ENCODE peak calls at places on chromosomes 7 and 10, in ten cellular contexts. L is HCT116, C is transverse colon, F is heart left ventricle, P is adrenal gland, U is IMR-90, V is A549, X is ovary, N is right lobe of liver, Z is vagina. K is an unnamed sample.

GRCh38 chr7:63045575-63045974 is 953.1 kb upstream of the ZNF722 start:
- DNase-seq in V (no peak), Z (no peak), U (no peak), P (no peak), L (no peak), F (no peak), X (no peak), C (no peak), N (no peak), K (no peak)

GRCh38 chr10:46557319-46558140 is 1.1 kb upstream of the GPRIN2 start:
- DNase-seq in P (no peak), X (peak), C (peak), F (peak), N (peak), V (peak), L (no peak), U (no peak), Z (no peak), K (peak)

GRCh38 chr7:130939285-130940095 is 205.5 kb upstream of the KLF14 start:
- DNase-seq in X (no peak), P (no peak), L (no peak), N (no peak), V (no peak), F (no peak), U (peak), Z (no peak), C (no peak), K (no peak)

GRCh38 chr7:42940985-42941847 is 9.0 kb downstream of the MRPL32 start:
- DNase-seq in C (peak), U (peak), P (peak), F (peak), Z (no peak), X (peak), N (peak), L (peak), V (peak), K (peak)

GRCh38 chr7:22786290-22786932 is 36.2 kb downstream of the TOMM7 start:
- DNase-seq in L (no peak), P (no peak), C (no peak), X (no peak), Z (no peak), N (no peak), F (no peak), U (no peak), V (no peak), K (no peak)

GRCh38 chr7:148274118-148274517 is 316.4 kb upstream of the C7orf33 start:
- DNase-seq in F (no peak), C (no peak), U (no peak), P (no peak), V (no peak), Z (peak), L (no peak), X (no peak), N (no peak), K (no peak)

GRCh38 chr10:3122486-3123205 is 49.9 kb downstream of the PITRM1 start:
- DNase-seq in V (no peak), N (no peak), Z (no peak), X (no peak), F (no peak), U (no peak), P (peak), L (no peak), C (no peak), K (no peak)

GRCh38 chr7:117750612-117751563 is 122.4 kb downstream of the CTTNBP2 start:
- DNase-seq in N (no peak), L (no peak), X (no peak), Z (no peak), C (no peak), P (no peak), V (peak), F (no peak), U (peak), K (no peak)

GRCh38 chr10:72241853-72242252 is 25.8 kb upstream of the ASCC1 start:
- DNase-seq in N (no peak), C (no peak), L (no peak), U (no peak), F (no peak), X (peak), Z (no peak), P (no peak), V (no peak), K (no peak)

GRCh38 chr7:28953628-28954027 is 4.5 kb downstream of the TRIL start:
- DNase-seq in P (no peak), L (no peak), C (no peak), V (no peak), N (no peak), F (no peak), X (no peak), U (peak), Z (peak), K (no peak)

GRCh38 chr10:5963071-5963470 is 14.3 kb downstream of the IL15RA start:
- DNase-seq in N (peak), V (no peak), X (peak), P (no peak), C (no peak), Z (no peak), U (no peak), L (no peak), F (peak), K (peak)

GRCh38 chr10:99279626-99280111 is 44.0 kb upstream of the HPSE2 start:
- DNase-seq in F (no peak), P (no peak), N (no peak), U (peak), X (no peak), C (no peak), V (peak), L (no peak), Z (no peak), K (no peak)

GRCh38 chr7:2632717-2633537 is 1.1 kb downstream of the TTYH3 start:
- DNase-seq in X (peak), V (peak), P (peak), Z (no peak), C (peak), U (peak), N (peak), L (peak), F (peak), K (peak)

GRCh38 chr10:97718659-97719142 is 5.2 kb downstream of the MARVELD1 start:
- DNase-seq in P (peak), U (no peak), F (no peak), V (peak), Z (peak), L (peak), N (peak), X (peak), C (peak), K (peak)

GRCh38 chr10:34859170-34859569 is 44.1 kb upstream of the PARD3 start:
- DNase-seq in U (peak), F (no peak), N (no peak), Z (no peak), P (peak), C (no peak), X (no peak), L (no peak), V (no peak), K (no peak)

GRCh38 chr10:32661346-32661745 is 215.4 kb downstream of the CCDC7 start:
- DNase-seq in Z (no peak), C (no peak), X (no peak), F (no peak), V (no peak), U (no peak), L (no peak), N (no peak), P (no peak), K (no peak)

GRCh38 chr10:68327889-68328786 is 3.7 kb upstream of the HNRNPH3 start:
- DNase-seq in L (peak), V (peak), U (peak), P (peak), F (no peak), N (no peak), Z (no peak), C (no peak), X (no peak), K (no peak)
- H3K4me3 ChIP-seq in L (no peak), V (peak), U (no peak), P (no peak), F (peak), N (peak), Z (no peak), C (no peak), X (peak), K (peak)

DNA sequence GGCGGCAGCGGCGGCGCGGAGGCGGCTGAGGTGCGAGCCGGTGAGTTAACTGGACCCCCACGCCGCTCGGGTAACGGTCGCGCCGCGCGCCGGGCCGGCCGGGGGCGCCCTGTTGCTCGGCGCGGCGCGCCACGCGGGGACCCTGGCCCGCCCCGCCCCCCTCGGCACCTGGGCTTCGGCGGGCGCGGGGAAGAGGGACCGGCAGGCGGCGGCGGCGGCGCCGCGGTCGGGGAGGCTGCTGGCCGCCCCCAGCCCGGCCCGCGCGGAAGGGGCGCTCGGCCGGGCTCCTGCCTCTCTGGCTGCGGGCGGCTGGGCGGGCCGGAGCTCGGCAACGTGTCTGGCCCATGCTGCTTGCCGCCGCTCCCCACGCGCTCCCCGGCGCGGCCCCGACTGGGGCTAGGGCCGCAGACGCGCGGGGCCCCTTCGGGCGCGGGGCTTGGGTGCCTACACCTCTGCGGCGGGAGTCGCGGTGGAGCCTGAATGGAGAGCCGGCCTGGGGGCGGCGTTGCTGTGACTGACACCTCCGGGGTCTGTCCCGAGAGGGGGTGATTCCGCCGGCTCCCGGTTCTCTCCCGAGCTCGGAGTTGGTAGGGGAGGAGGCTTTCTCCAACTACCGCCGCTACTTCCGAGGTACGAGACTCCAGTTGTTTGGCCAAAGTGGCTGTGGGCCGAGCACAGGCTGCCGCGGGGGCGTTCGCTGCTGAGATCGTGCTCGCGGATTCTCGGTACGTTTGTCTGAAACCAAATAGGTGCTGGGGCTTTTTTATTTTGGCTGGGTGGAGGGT is 494 bp downstream of the PALS2 start:
- DNase-seq in N (peak), L (no peak), V (peak), P (peak), Z (no peak), X (peak), U (peak), F (peak), C (peak), K (peak)
- TF ChIP-seq POLR2A in N (peak), L (no peak), V (no peak), P (peak), Z (no peak), X (no peak), U (no peak), F (no peak), C (no peak), K (no peak)

DNA sequence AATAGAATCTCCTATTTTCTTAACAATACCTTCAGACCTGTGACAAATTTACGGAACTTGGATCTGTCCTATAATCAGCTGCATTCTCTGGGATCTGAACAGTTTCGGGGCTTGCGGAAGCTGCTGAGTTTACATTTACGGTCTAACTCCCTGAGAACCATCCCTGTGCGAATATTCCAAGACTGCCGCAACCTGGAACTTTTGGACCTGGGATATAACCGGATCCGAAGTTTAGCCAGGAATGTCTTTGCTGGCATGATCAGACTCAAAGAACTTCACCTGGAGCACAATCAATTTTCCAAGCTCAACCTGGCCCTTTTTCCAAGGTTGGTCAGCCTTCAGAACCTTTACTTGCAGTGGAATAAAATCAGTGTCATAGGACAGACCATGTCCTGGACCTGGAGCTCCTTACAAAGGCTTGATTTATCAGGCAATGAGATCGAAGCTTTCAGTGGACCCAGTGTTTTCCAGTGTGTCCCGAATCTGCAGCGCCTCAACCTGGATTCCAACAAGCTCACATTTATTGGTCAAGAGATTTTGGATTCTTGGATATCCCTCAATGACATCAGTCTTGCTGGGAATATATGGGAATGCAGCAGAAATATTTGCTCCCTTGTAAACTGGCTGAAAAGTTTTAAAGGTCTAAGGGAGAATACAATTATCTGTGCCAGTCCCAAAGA is 1.6 kb downstream of the LRRTM3 start:
- DNase-seq in X (no peak), P (no peak), C (no peak), F (no peak), U (no peak), N (no peak), Z (no peak), L (no peak), V (no peak), K (no peak)
- H3K4me3 ChIP-seq in X (no peak), P (no peak), C (no peak), F (no peak), U (no peak), N (no peak), Z (no peak), L (no peak), V (no peak), K (peak)

GRCh38 chr10:73359492-73359891 is 828 bp upstream of the CFAP70 start:
- DNase-seq in U (no peak), P (no peak), F (no peak), X (no peak), C (no peak), Z (no peak), N (no peak), V (no peak), L (no peak), K (no peak)

GRCh38 chr10:73357821-73358220 is 843 bp downstream of the CFAP70 start:
- DNase-seq in X (no peak), C (no peak), U (no peak), F (no peak), N (no peak), Z (no peak), V (no peak), P (no peak), L (no peak), K (no peak)

GRCh38 chr10:73358331-73359279 is at the start of gene CFAP70:
- DNase-seq in U (peak), Z (peak), N (peak), L (no peak), F (peak), P (peak), V (peak), C (peak), X (peak), K (peak)
- TF ChIP-seq POLR2A in U (no peak), Z (no peak), N (no peak), L (no peak), F (no peak), P (peak), V (peak), C (no peak), X (peak), K (no peak)

GRCh38 chr7:101161692-101162461 is 3.5 kb downstream of the VGF start:
- DNase-seq in X (no peak), U (no peak), Z (no peak), P (no peak), C (no peak), F (no peak), V (no peak), N (no peak), L (no peak), K (no peak)
- H3K4me3 ChIP-seq in X (no peak), U (no peak), Z (no peak), P (no peak), C (no peak), F (no peak), V (peak), N (no peak), L (peak), K (peak)

GRCh38 chr10:96585726-96586418 is 940 bp downstream of the TM9SF3 start:
- DNase-seq in U (peak), V (no peak), Z (no peak), X (no peak), L (no peak), N (no peak), C (peak), P (no peak), F (no peak), K (no peak)
- TF ChIP-seq POLR2A in U (no peak), V (no peak), Z (no peak), X (no peak), L (no peak), N (no peak), C (peak), P (no peak), F (no peak), K (no peak)

GRCh38 chr10:88991161-88991899 is 732 bp downstream of the FAS start:
- DNase-seq in U (peak), N (peak), V (peak), Z (no peak), X (peak), C (peak), F (peak), L (peak), P (peak), K (peak)
- H3K4me3 ChIP-seq in U (peak), N (peak), V (peak), Z (peak), X (peak), C (peak), F (peak), L (peak), P (peak), K (peak)

K was measured in suprapubic skin.